ENCODE peak calls at places on chromosomes 11 and 22, in ten cellular contexts. W is IMR-90, Y is heart left ventricle, N is colonic mucosa, P is sigmoid colon, G is ascending aorta, L is GM23248, F is left lung, C is fibroblast of lung, R is small intestine. E is an unnamed sample.

GRCh38 chr11:65662802-65663633 is at the start of gene RELA:
- DNase-seq in W (peak; percentile 93), Y (peak; percentile 96), N (peak; percentile 95), P (peak; percentile 98), G (peak; percentile 97), L (peak; percentile 98), F (peak; percentile 93), C (peak; percentile 92), R (peak; percentile 88), E (peak; percentile 95)

GRCh38 chr11:66543263-66544107 is 2.4 kb downstream of the ZDHHC24 start:
- DNase-seq in W (peak; percentile 57), Y (no peak), N (peak; percentile 35), P (no peak), G (peak; percentile 75), L (no peak), F (peak; percentile 48), C (peak; percentile 64), R (peak; percentile 29), E (peak; percentile 66)

GRCh38 chr11:77191429-77191822 is 63.4 kb downstream of the MYO7A start:
- DNase-seq in W (peak; percentile 2), Y (peak; percentile 60), N (no peak), P (no peak), G (no peak), L (peak; percentile 29), F (no peak), C (no peak), R (no peak), E (no peak)

GRCh38 chr11:94139421-94139820 is 10.8 kb downstream of the PANX1 start:
- DNase-seq in W (no peak), Y (no peak), N (no peak), P (no peak), G (no peak), L (no peak), F (no peak), C (no peak), R (no peak), E (no peak)

GRCh38 chr11:61429346-61429690 is 457 bp downstream of the CPSF7 start:
- DNase-seq in W (peak; percentile 44), Y (peak; percentile 83), N (peak; percentile 63), P (peak; percentile 75), G (peak; percentile 82), L (peak; percentile 78), F (peak; percentile 63), C (peak; percentile 46), R (peak; percentile 32), E (no peak)

GRCh38 chr11:113477321-113477720 is 2.1 kb upstream of the DRD2 start:
- DNase-seq in W (no peak), Y (no peak), N (no peak), P (no peak), G (no peak), L (no peak), F (no peak), C (no peak), R (no peak), E (no peak)

GRCh38 chr11:57781529-57781943 is 19.9 kb downstream of the CTNND1 start:
- DNase-seq in W (peak; percentile 33), Y (no peak), N (peak; percentile 82), P (no peak), G (no peak), L (no peak), F (peak; percentile 81), C (no peak), R (peak; percentile 87), E (peak; percentile 83)

GRCh38 chr11:10032991-10033390 is 261.0 kb downstream of the SBF2 start:
- DNase-seq in W (peak; percentile 29), Y (no peak), N (no peak), P (no peak), G (no peak), L (peak; percentile 57), F (no peak), C (peak; percentile 52), R (no peak), E (no peak)

GRCh38 chr11:111449696-111450479 is 62.3 kb downstream of the BTG4 start:
- DNase-seq in W (no peak), Y (no peak), N (no peak), P (no peak), G (no peak), L (no peak), F (no peak), C (no peak), R (no peak), E (no peak)

GRCh38 chr22:36197601-36198146 is 3.9 kb downstream of the APOL4 start:
- DNase-seq in W (no peak), Y (no peak), N (no peak), P (no peak), G (peak; percentile 61), L (no peak), F (no peak), C (no peak), R (no peak), E (no peak)

GRCh38 chr11:116613201-116613910 is 159.4 kb downstream of the BUD13 start:
- DNase-seq in W (no peak), Y (no peak), N (no peak), P (peak; percentile 46), G (peak; percentile 56), L (no peak), F (no peak), C (no peak), R (no peak), E (no peak)

GRCh38 chr11:111531687-111532364 is 8.7 kb upstream of the LAYN start:
- DNase-seq in W (peak; percentile 95), Y (no peak), N (no peak), P (no peak), G (no peak), L (peak; percentile 99), F (no peak), C (peak; percentile 94), R (no peak), E (no peak)

GRCh38 chr11:62242021-62242420 is at the start of gene SCGB1D2:
- DNase-seq in W (no peak), Y (peak; percentile 70), N (no peak), P (no peak), G (no peak), L (no peak), F (no peak), C (no peak), R (no peak), E (no peak)

GRCh38 chr11:112322173-112322813 is 61.6 kb upstream of the PLET1 start:
- DNase-seq in W (no peak), Y (no peak), N (no peak), P (no peak), G (no peak), L (no peak), F (no peak), C (no peak), R (no peak), E (no peak)

GRCh38 chr22:49827853-49828598 is at the start of gene BRD1:
- DNase-seq in W (peak; percentile 61), Y (peak; percentile 85), N (peak; percentile 52), P (no peak), G (no peak), L (peak; percentile 88), F (no peak), C (peak; percentile 69), R (peak; percentile 74), E (peak; percentile 78)

GRCh38 chr11:81644239-81644840 is 1089.3 kb downstream of the FAM181B start:
- DNase-seq in W (peak; percentile 23), Y (no peak), N (no peak), P (no peak), G (no peak), L (peak; percentile 73), F (no peak), C (peak; percentile 29), R (peak; percentile 12), E (no peak)

GRCh38 chr11:133082851-133083488 is 449.3 kb downstream of the OPCML start:
- DNase-seq in W (peak; percentile 17), Y (peak; percentile 83), N (peak; percentile 43), P (no peak), G (no peak), L (peak; percentile 76), F (peak; percentile 43), C (peak; percentile 45), R (peak; percentile 60), E (peak; percentile 76)

GRCh38 chr11:114775849-114776621 is 97.7 kb downstream of the NXPE2 start:
- DNase-seq in W (no peak), Y (no peak), N (no peak), P (no peak), G (no peak), L (no peak), F (no peak), C (no peak), R (no peak), E (no peak)

GRCh38 chr11:95229199-95230053 is 1.6 kb downstream of the SESN3 start:
- DNase-seq in W (peak; percentile 13), Y (no peak), N (peak; percentile 45), P (peak; percentile 57), G (no peak), L (peak; percentile 52), F (no peak), C (peak; percentile 35), R (peak; percentile 7), E (no peak)

GRCh38 chr11:114026355-114026754 is 33.2 kb upstream of the ZBTB16 start:
- DNase-seq in W (no peak), Y (no peak), N (no peak), P (no peak), G (no peak), L (peak; percentile 28), F (no peak), C (peak; percentile 6), R (no peak), E (no peak)

GRCh38 chr11:68469122-68469521 is 8.6 kb downstream of the PPP6R3 start:
- DNase-seq in W (peak; percentile 50), Y (no peak), N (no peak), P (no peak), G (no peak), L (no peak), F (no peak), C (peak; percentile 18), R (peak; percentile 34), E (no peak)

GRCh38 chr11:118625036-118625690 is 17.7 kb downstream of the PHLDB1 start:
- DNase-seq in W (no peak), Y (peak; percentile 12), N (no peak), P (no peak), G (no peak), L (no peak), F (no peak), C (no peak), R (no peak), E (peak; percentile 66)
- H3K27ac ChIP-seq in W (no peak overlapping the region), Y (no peak overlapping the region), N (no peak overlapping the region), P (no peak overlapping the region), G (peak overlapping the region; percentile 53), L (no peak overlapping the region), F (peak overlapping the region; percentile 13), C (no peak overlapping the region), R (peak overlapping the region; percentile 6), E (peak overlapping the region; percentile 39)

GRCh38 chr22:25970996-25971811 is 198.1 kb upstream of the SEZ6L start:
- DNase-seq in W (no peak), Y (no peak), N (no peak), P (no peak), G (no peak), L (no peak), F (no peak), C (no peak), R (no peak), E (no peak)
- H3K27ac ChIP-seq in W (no peak overlapping the region), Y (no peak overlapping the region), N (no peak overlapping the region), P (no peak overlapping the region), G (no peak overlapping the region), L (no peak overlapping the region), F (no peak overlapping the region), C (no peak overlapping the region), R (no peak overlapping the region), E (no peak overlapping the region)

GRCh38 chr11:30326114-30326783 is 3.3 kb downstream of the ARL14EP start:
- DNase-seq in W (peak; percentile 66), Y (no peak), N (no peak), P (no peak), G (no peak), L (peak; percentile 71), F (no peak), C (peak; percentile 70), R (no peak), E (no peak)
- H3K27ac ChIP-seq in W (no peak overlapping the region), Y (no peak overlapping the region), N (no peak overlapping the region), P (peak overlapping the region; percentile 22), G (no peak overlapping the region), L (peak overlapping the region; percentile 39), F (peak overlapping the region; percentile 65), C (no peak overlapping the region), R (no peak overlapping the region), E (no peak overlapping the region)

GRCh38 chr22:40511604-40512003 is 124.9 kb downstream of the MRTFA start:
- DNase-seq in W (no peak), Y (no peak), N (no peak), P (no peak), G (no peak), L (peak; percentile 49), F (no peak), C (no peak), R (no peak), E (no peak)
- H3K27ac ChIP-seq in W (peak overlapping the region; percentile 82), Y (peak overlapping the region; percentile 78), N (peak overlapping the region; percentile 2), P (peak overlapping the region; percentile 87), G (peak overlapping the region; percentile 88), L (peak overlapping the region; percentile 99), F (peak overlapping the region; percentile 82), C (peak overlapping the region; percentile 79), R (peak overlapping the region; percentile 68), E (peak overlapping the region; percentile 54)